ENCODE peak calls at places on chromosomes 6 and 20, in ten cellular contexts. Y, O, M, K, S, L, V, Z, R and N are unnamed samples.

GRCh38 chr20:3866464-3866863 is 19.8 kb downstream of the MAVS start:
- DNase-seq in L (no peak), R (no peak), K (no peak), O (no peak), M (no peak), S (no peak), Y (no peak), V (no peak), Z (no peak), N (no peak)

GRCh38 chr20:49185071-49185757 is 2.9 kb downstream of the STAU1 start:
- DNase-seq in M (no peak), L (no peak), K (no peak), S (no peak), O (no peak), Z (no peak), Y (peak), R (no peak), V (no peak), N (no peak)

GRCh38 chr20:8152183-8152582 is 20.1 kb downstream of the PLCB1 start:
- DNase-seq in O (no peak), K (peak), V (no peak), R (peak), L (no peak), S (no peak), Y (no peak), Z (no peak), M (no peak), N (no peak)

GRCh38 chr6:30074331-30075093 is 1.1 kb downstream of the RNF39 start:
- DNase-seq in Y (no peak), M (peak), S (no peak), R (no peak), K (peak), V (no peak), O (no peak), L (no peak), Z (no peak), N (no peak)

GRCh38 chr20:1844723-1845523 is 50.3 kb upstream of the SIRPA start:
- DNase-seq in K (no peak), Z (peak), Y (no peak), V (no peak), M (no peak), L (peak), O (no peak), S (no peak), R (peak), N (no peak)

GRCh38 chr6:36386495-36387439 is 702 bp downstream of the ETV7 start:
- DNase-seq in V (no peak), Z (peak), K (peak), S (peak), M (peak), R (peak), L (no peak), O (peak), Y (peak), N (no peak)

GRCh38 chr6:158121335-158121734 is 46.7 kb downstream of the SERAC1 start:
- DNase-seq in K (no peak), O (no peak), Y (no peak), M (no peak), R (no peak), S (no peak), L (no peak), V (no peak), Z (no peak), N (no peak)

GRCh38 chr6:56399250-56399671 is 151.9 kb upstream of the COL21A1 start:
- DNase-seq in M (no peak), R (no peak), S (no peak), Y (no peak), Z (no peak), K (no peak), V (no peak), L (no peak), O (no peak), N (no peak)

GRCh38 chr6:455006-455585 is 63.5 kb downstream of the IRF4 start:
- DNase-seq in V (no peak), M (no peak), O (no peak), L (no peak), Y (no peak), R (no peak), Z (no peak), S (no peak), K (no peak), N (no peak)

GRCh38 chr6:41191569-41191968 is 9.4 kb downstream of the TREML2 start:
- DNase-seq in Z (no peak), V (peak), K (no peak), O (no peak), L (no peak), M (peak), S (no peak), R (peak), Y (peak), N (no peak)

GRCh38 chr6:16933532-16933931 is 168.3 kb upstream of the STMND1 start:
- DNase-seq in R (no peak), Y (no peak), L (no peak), Z (no peak), K (no peak), S (no peak), O (no peak), V (no peak), M (no peak), N (no peak)

GRCh38 chr6:56652994-56653393 is 10.3 kb upstream of the DST start:
- DNase-seq in V (no peak), K (peak), R (peak), Z (peak), M (no peak), O (no peak), S (no peak), Y (no peak), L (no peak), N (no peak)

GRCh38 chr20:40763646-40764295 is 74.7 kb upstream of the MAFB start:
- DNase-seq in S (peak), O (no peak), V (no peak), K (no peak), Y (no peak), M (no peak), Z (no peak), R (peak), L (no peak), N (no peak)